ENCODE peak calls at places on chromosome 16, in ten cellular contexts. P is CD4-positive, alpha-beta memory T cell; S is stimulated activated CD8-positive, alpha-beta memory T cell treated with anti-CD3 and anti-CD28 coated beads, Interleukin-15, amount 100 ng/mL, for 24 hours; I is activated CD4-positive, alpha-beta T cell treated with anti-CD3 and anti-CD28 coated beads, Interleukin-2, amount 50 U/mL, for 1 hour; C is astrocyte of the cerebellum; F is cardiac muscle cell; Z is GM10248; X is posterior cingulate gyrus; T is PC-9; U is RPMI7951. A is an unnamed sample.

GRCh38 chr16:414395-415169 is 10.9 kb upstream of the RAB11FIP3 start:
- DNase-seq in P (no peak), S (no peak), I (no peak), C (no peak), F (no peak), Z (peak), X (no peak), T (peak), U (no peak), A (no peak)

GRCh38 chr16:85057212-85057889 is 29.8 kb downstream of the KIAA0513 start:
- DNase-seq in P (no peak), S (no peak), I (no peak), C (no peak), F (peak), Z (no peak), X (no peak), T (peak), U (no peak), A (no peak)

GRCh38 chr16:66523861-66524354 is 26.0 kb downstream of the TK2 start:
- DNase-seq in P (peak), S (no peak), I (peak), C (no peak), F (no peak), Z (peak), X (no peak), T (no peak), U (peak), A (peak)

GRCh38 chr16:89383095-89384003 is 107.0 kb downstream of the ANKRD11 start:
- DNase-seq in P (no peak), S (no peak), I (no peak), C (no peak), F (peak), Z (no peak), X (no peak), T (peak), U (peak), A (peak)

GRCh38 chr16:85062728-85063336 is 35.2 kb downstream of the KIAA0513 start:
- DNase-seq in P (no peak), S (no peak), I (no peak), C (no peak), F (no peak), Z (no peak), X (peak), T (no peak), U (no peak), A (no peak)

GRCh38 chr16:86048221-86048620 is 149.3 kb downstream of the IRF8 start:
- DNase-seq in P (no peak), S (no peak), I (no peak), C (no peak), F (no peak), Z (no peak), X (no peak), T (no peak), U (no peak), A (no peak)

GRCh38 chr16:56894331-56894917 is 29.4 kb downstream of the SLC12A3 start:
- DNase-seq in P (no peak), S (no peak), I (no peak), C (no peak), F (no peak), Z (no peak), X (no peak), T (peak), U (no peak), A (no peak)

GRCh38 chr16:67248401-67249177 is at the start of gene SLC9A5:
- DNase-seq in P (peak), S (no peak), I (no peak), C (no peak), F (peak), Z (peak), X (no peak), T (peak), U (peak), A (no peak)

GRCh38 chr16:30567160-30567990 is 4.1 kb downstream of the ZNF688 start:
- DNase-seq in P (peak), S (no peak), I (peak), C (no peak), F (no peak), Z (no peak), X (no peak), T (no peak), U (peak), A (no peak)

GRCh38 chr16:15443753-15444152 is 9.4 kb downstream of the BMERB1 start:
- DNase-seq in P (no peak), S (no peak), I (no peak), C (no peak), F (no peak), Z (no peak), X (no peak), T (no peak), U (no peak), A (no peak)

GRCh38 chr16:47358816-47359215 is 102.0 kb downstream of the ITFG1 start:
- DNase-seq in P (no peak), S (no peak), I (no peak), C (no peak), F (no peak), Z (no peak), X (no peak), T (peak), U (peak), A (no peak)

GRCh38 chr16:89374393-89374948 is 115.9 kb downstream of the ANKRD11 start:
- DNase-seq in P (no peak), S (no peak), I (no peak), C (no peak), F (peak), Z (no peak), X (peak), T (no peak), U (peak), A (no peak)

GRCh38 chr16:30351586-30352419 is 3.3 kb downstream of the CD2BP2 start:
- DNase-seq in P (no peak), S (no peak), I (no peak), C (peak), F (no peak), Z (no peak), X (peak), T (no peak), U (peak), A (no peak)

GRCh38 chr16:30131869-30132475 is 9.0 kb upstream of the MAPK3 start:
- DNase-seq in P (no peak), S (no peak), I (no peak), C (no peak), F (no peak), Z (no peak), X (no peak), T (no peak), U (no peak), A (no peak)

GRCh38 chr16:3951861-3952332 is 71.4 kb upstream of the CREBBP start:
- DNase-seq in P (no peak), S (no peak), I (no peak), C (peak), F (no peak), Z (no peak), X (no peak), T (no peak), U (no peak), A (no peak)

GRCh38 chr16:81938331-81939163 is 72.7 kb downstream of the SDR42E1 start:
- DNase-seq in P (no peak), S (no peak), I (no peak), C (no peak), F (no peak), Z (no peak), X (no peak), T (no peak), U (no peak), A (no peak)

GRCh38 chr16:84548971-84549844 is 44.7 kb upstream of the MEAK7 start:
- DNase-seq in P (peak), S (no peak), I (peak), C (no peak), F (no peak), Z (no peak), X (no peak), T (no peak), U (peak), A (peak)

GRCh38 chr16:30526137-30526822 is at the start of gene ZNF768:
- DNase-seq in P (peak), S (no peak), I (peak), C (no peak), F (peak), Z (peak), X (peak), T (peak), U (peak), A (no peak)

GRCh38 chr16:6576646-6577045 is 756.0 kb upstream of the RBFOX1 start:
- DNase-seq in P (no peak), S (no peak), I (no peak), C (no peak), F (no peak), Z (no peak), X (no peak), T (no peak), U (no peak), A (no peak)

GRCh38 chr16:31093132-31093703 is 1.4 kb downstream of the VKORC1 start:
- DNase-seq in P (no peak), S (no peak), I (no peak), C (no peak), F (peak), Z (no peak), X (no peak), T (no peak), U (peak), A (peak)

GRCh38 chr16:49563666-49564065 is 190.1 kb downstream of the C16orf78 start:
- DNase-seq in P (no peak), S (no peak), I (no peak), C (no peak), F (no peak), Z (no peak), X (no peak), T (no peak), U (no peak), A (no peak)

GRCh38 chr16:67767953-67768352 is 38.4 kb downstream of the RANBP10 start:
- DNase-seq in P (no peak), S (no peak), I (no peak), C (peak), F (no peak), Z (no peak), X (no peak), T (no peak), U (peak), A (peak)